ENCODE peak calls at places on chromosomes 5 and 9, in ten cellular contexts. G is activated CD4-positive, alpha-beta T cell treated with anti-CD3 and anti-CD28 coated beads, Interleukin-2, amount 50 U/mL, for 4 hours; Q is endodermal cell; I is putamen; S is amniotic stem cell; K is AG04449; X is H7; P is stimulated activated naive CD8-positive, alpha-beta T cell treated with anti-CD3 and anti-CD28 coated beads, Interleukin-15, Interleukin-2, amounts not matched to agents 100 U/mL and 50 U/mL, for 24 hours; W is foreskin fibroblast; L is RCC 7860. Z is an unnamed sample.

GRCh38 chr5:180785794-180786221 is 16.8 kb downstream of the MGAT1 start:
- DNase-seq in G (no peak), Q (peak; percentile 93), I (no peak), S (peak; percentile 11), K (no peak), X (peak; percentile 83), P (no peak), W (peak; percentile 81), L (no peak), Z (no peak)

GRCh38 chr5:17241635-17242034 is 24.2 kb downstream of the BASP1 start:
- DNase-seq in G (no peak), Q (no peak), I (no peak), S (no peak), K (no peak), X (no peak), P (no peak), W (no peak), L (no peak), Z (no peak)

GRCh38 chr5:6749026-6749716 is 35.9 kb downstream of the TENT4A start:
- DNase-seq in G (no peak), Q (no peak), I (no peak), S (no peak), K (no peak), X (no peak), P (no peak), W (no peak), L (no peak), Z (no peak)

GRCh38 chr5:502325-503079 is 21.7 kb downstream of the SLC9A3 start:
- DNase-seq in G (no peak), Q (peak; percentile 71), I (no peak), S (no peak), K (no peak), X (no peak), P (no peak), W (no peak), L (no peak), Z (no peak)

GRCh38 chr5:78008356-78008967 is 232.3 kb upstream of the TBCA start:
- DNase-seq in G (no peak), Q (no peak), I (peak; percentile 83), S (peak; percentile 5), K (no peak), X (no peak), P (no peak), W (peak; percentile 5), L (peak; percentile 6), Z (no peak)

GRCh38 chr9:121725008-121725795 is 73.8 kb downstream of the DAB2IP start:
- DNase-seq in G (no peak), Q (no peak), I (no peak), S (peak; percentile 67), K (peak; percentile 98), X (no peak), P (no peak), W (peak; percentile 99), L (no peak), Z (peak; percentile 98)

GRCh38 chr9:87184956-87185642 is 237.8 kb upstream of the GAS1 start:
- DNase-seq in G (no peak), Q (no peak), I (no peak), S (no peak), K (no peak), X (no peak), P (no peak), W (no peak), L (peak; percentile 88), Z (no peak)

GRCh38 chr9:79800578-79800977 is 228.8 kb downstream of the TLE4 start:
- DNase-seq in G (no peak), Q (no peak), I (no peak), S (no peak), K (peak; percentile 26), X (no peak), P (no peak), W (no peak), L (no peak), Z (no peak)

GRCh38 chr5:17735771-17736170 is 101.5 kb downstream of the TAF11L14 start:
- DNase-seq in G (no peak), Q (no peak), I (no peak), S (no peak), K (no peak), X (no peak), P (no peak), W (no peak), L (no peak), Z (no peak)

GRCh38 chr9:109880276-109881169 is 100.5 kb downstream of the PALM2AKAP2 start:
- DNase-seq in G (peak; percentile 19), Q (peak; percentile 87), I (no peak), S (no peak), K (no peak), X (peak; percentile 49), P (peak; percentile 25), W (no peak), L (peak; percentile 28), Z (no peak)

GRCh38 chr5:103774736-103775135 is 212.1 kb upstream of the NUDT12 start:
- DNase-seq in G (no peak), Q (no peak), I (no peak), S (peak; percentile 11), K (no peak), X (no peak), P (no peak), W (no peak), L (no peak), Z (no peak)

GRCh38 chr5:54460181-54460919 is 4.9 kb downstream of the HSPB3 start:
- DNase-seq in G (no peak), Q (no peak), I (no peak), S (peak; percentile 23), K (no peak), X (no peak), P (no peak), W (peak; percentile 61), L (no peak), Z (no peak)

GRCh38 chr9:72675586-72675985 is 154.2 kb downstream of the TMC1 start:
- DNase-seq in G (no peak), Q (no peak), I (no peak), S (no peak), K (no peak), X (no peak), P (no peak), W (peak; percentile 24), L (no peak), Z (no peak)

GRCh38 chr5:158013939-158014338 is 155.0 kb upstream of the CLINT1 start:
- DNase-seq in G (no peak), Q (peak; percentile 88), I (no peak), S (no peak), K (no peak), X (peak; percentile 33), P (no peak), W (no peak), L (no peak), Z (no peak)

GRCh38 chr5:80213467-80213866 is 42.4 kb downstream of the SERINC5 start:
- DNase-seq in G (no peak), Q (no peak), I (no peak), S (no peak), K (no peak), X (no peak), P (no peak), W (no peak), L (no peak), Z (no peak)

GRCh38 chr9:68847765-68848164 is 142.7 kb downstream of the PIP5K1B start:
- DNase-seq in G (no peak), Q (no peak), I (no peak), S (no peak), K (no peak), X (no peak), P (no peak), W (no peak), L (no peak), Z (no peak)

GRCh38 chr5:157020002-157020401 is 38.9 kb downstream of the HAVCR1 start:
- DNase-seq in G (no peak), Q (no peak), I (no peak), S (no peak), K (no peak), X (no peak), P (no peak), W (no peak), L (no peak), Z (no peak)

GRCh38 chr5:74275204-74275992 is 365.1 kb downstream of the ENC1 start:
- DNase-seq in G (no peak), Q (no peak), I (no peak), S (no peak), K (peak; percentile 71), X (no peak), P (no peak), W (peak; percentile 34), L (no peak), Z (no peak)

GRCh38 chr9:127314911-127315310 is 50.3 kb downstream of the GARNL3 start:
- DNase-seq in G (no peak), Q (no peak), I (no peak), S (no peak), K (no peak), X (no peak), P (no peak), W (no peak), L (no peak), Z (no peak)

GRCh38 chr5:152542741-152543140 is 137.7 kb upstream of the NMUR2 start:
- DNase-seq in G (no peak), Q (peak; percentile 88), I (no peak), S (no peak), K (no peak), X (peak; percentile 31), P (no peak), W (peak; percentile 1), L (no peak), Z (no peak)

GRCh38 chr9:85717220-85717619 is 24.5 kb downstream of the AGTPBP1 start:
- DNase-seq in G (no peak), Q (no peak), I (no peak), S (no peak), K (no peak), X (no peak), P (no peak), W (no peak), L (no peak), Z (no peak)

GRCh38 chr5:5025774-5026406 is 114.2 kb upstream of the ADAMTS16 start:
- DNase-seq in G (no peak), Q (no peak), I (no peak), S (no peak), K (no peak), X (no peak), P (peak; percentile 3), W (no peak), L (peak; percentile 99), Z (no peak)

GRCh38 chr9:120625222-120625621 is 45.3 kb upstream of the CDK5RAP2 start:
- DNase-seq in G (no peak), Q (no peak), I (no peak), S (no peak), K (no peak), X (no peak), P (no peak), W (no peak), L (no peak), Z (no peak)

Z was measured in ovary.